ENCODE peak calls at places on chromosomes 3 and 15, in seven cellular contexts. Q is fibroblast of lung, N is HCT116, Z is hepatocyte, S is astrocyte, I is DND-41, F is PC-3. B is an unnamed sample. For H3K4me1, the result is how much of the 10 kb centered on the place peaks cover.

GRCh38 chr3:112115161-112115739 is 17.8 kb downstream of the GCSAM start:
- DNase-seq in Q (no peak), N (no peak), Z (no peak), S (no peak), I (no peak), F (no peak), B (no peak)

GRCh38 chr15:34855397-34855796 is 60.0 kb upstream of the ACTC1 start:
- DNase-seq in Q (peak), N (no peak), Z (no peak), S (peak), I (no peak), F (peak), B (no peak)

GRCh38 chr3:122784436-122784835 is 9.2 kb downstream of the HSPBAP1 start:
- DNase-seq in Q (peak), N (no peak), Z (no peak), S (peak), I (no peak), F (peak), B (no peak)

GRCh38 chr3:50341537-50341936 is 901 bp upstream of the RASSF1 start:
- DNase-seq in Q (no peak), N (no peak), Z (no peak), S (no peak), I (no peak), F (no peak), B (no peak)

GRCh38 chr3:194330579-194330978 is 20.5 kb downstream of the CPN2 start:
- DNase-seq in Q (peak), N (no peak), Z (no peak), S (peak), I (no peak), F (peak), B (no peak)

GRCh38 chr3:12508316-12508715 is 24.0 kb downstream of the TSEN2 start:
- DNase-seq in Q (peak), N (no peak), Z (peak), S (peak), I (no peak), F (peak), B (no peak)

GRCh38 chr3:155241559-155241958 is 51.9 kb downstream of the STRIT1 start:
- DNase-seq in Q (peak), N (no peak), Z (no peak), S (peak), I (no peak), F (no peak), B (no peak)

GRCh38 chr3:186594591-186595113 is 18.2 kb upstream of the AHSG start:
- DNase-seq in Q (no peak), N (no peak), Z (no peak), S (no peak), I (no peak), F (no peak), B (no peak)

GRCh38 chr3:66463054-66463631 is 37.7 kb downstream of the LRIG1 start:
- DNase-seq in Q (peak), N (no peak), Z (no peak), S (peak), I (no peak), F (peak), B (no peak)

GRCh38 chr15:48717458-48717857 is 71.9 kb upstream of the FBN1 start:
- DNase-seq in Q (no peak), N (no peak), Z (no peak), S (no peak), I (no peak), F (peak), B (no peak)

GRCh38 chr3:137171834-137172603 is 214.2 kb downstream of the IL20RB start:
- DNase-seq in Q (no peak), N (no peak), Z (no peak), S (no peak), I (no peak), F (no peak), B (no peak)

GRCh38 chr15:90315276-90315982 is 36.7 kb upstream of the ZNF774 start:
- DNase-seq in Q (peak), N (no peak), Z (peak), S (peak), I (no peak), F (peak), B (no peak)

GRCh38 chr3:11820540-11821041 is 26.1 kb downstream of the TAMM41 start:
- DNase-seq in Q (peak), N (no peak), Z (no peak), S (peak), I (no peak), F (no peak), B (peak)

DNA sequence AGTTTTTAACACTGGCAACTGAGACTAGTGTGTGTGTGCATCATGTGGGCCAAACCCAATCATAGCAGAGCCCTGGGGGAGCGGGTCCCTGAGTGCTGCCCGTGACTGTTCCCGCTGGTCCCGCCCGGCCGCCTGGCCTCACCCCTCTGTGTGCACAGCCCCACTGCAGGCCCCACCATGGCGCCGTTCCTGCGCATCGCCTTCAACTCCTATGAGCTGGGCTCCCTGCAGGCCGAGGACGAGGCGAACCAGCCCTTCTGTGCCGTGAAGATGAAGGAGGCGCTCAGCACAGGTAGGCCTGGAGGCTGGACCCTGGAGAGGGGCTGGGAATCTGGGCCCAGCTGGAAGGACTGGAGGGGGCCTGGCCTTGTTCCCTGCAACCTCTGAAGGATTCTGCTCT is 17.2 kb downstream of the PRKCD start:
- DNase-seq in Q (no peak), N (no peak), Z (no peak), S (no peak), I (no peak), F (no peak), B (no peak)
- H3K4me2 ChIP-seq in Q (no peak), N (no peak), Z (no peak), S (no peak), I (no peak), F (no peak), B (no peak)

GRCh38 chr3:69009559-69010410 is 3.7 kb downstream of the EOGT start:
- DNase-seq in Q (peak), N (no peak), Z (peak), S (peak), I (no peak), F (no peak), B (peak)

GRCh38 chr3:69011331-69011730 is 2.2 kb downstream of the EOGT start:
- DNase-seq in Q (peak), N (no peak), Z (no peak), S (no peak), I (no peak), F (no peak), B (no peak)

GRCh38 chr3:69006083-69006482 is 7.4 kb downstream of the EOGT start:
- DNase-seq in Q (no peak), N (no peak), Z (no peak), S (no peak), I (no peak), F (no peak), B (no peak)

GRCh38 chr3:69012111-69012835 is 1.2 kb downstream of the EOGT start:
- DNase-seq in Q (peak), N (no peak), Z (peak), S (peak), I (no peak), F (no peak), B (peak)

GRCh38 chr3:69008980-69009379 is 4.5 kb downstream of the EOGT start:
- DNase-seq in Q (peak), N (no peak), Z (no peak), S (no peak), I (no peak), F (no peak), B (peak)
- H3K4me3 ChIP-seq in Q (no peak), N (no peak), Z (no peak), S (no peak), I (no peak), F (no peak), B (no peak)

GRCh38 chr15:74370471-74370870 is 3.0 kb upstream of the CYP11A1 start:
- DNase-seq in Q (no peak), N (no peak), Z (no peak), S (no peak), I (no peak), F (no peak), B (no peak)
- H3K4me1 ChIP-seq in Q (under half), N (under half), Z (under half), S (under half), I (under half), F (under half), B (under half)

GRCh38 chr3:31922962-31923361 is 58.1 kb downstream of the OSBPL10 start:
- DNase-seq in Q (no peak), N (no peak), Z (peak), S (no peak), I (no peak), F (no peak), B (no peak)

GRCh38 chr3:31921833-31922232 is 59.2 kb downstream of the OSBPL10 start:
- DNase-seq in Q (no peak), N (no peak), Z (no peak), S (no peak), I (no peak), F (no peak), B (no peak)

GRCh38 chr3:31926543-31926942 is 54.5 kb downstream of the OSBPL10 start:
- DNase-seq in Q (no peak), N (no peak), Z (no peak), S (no peak), I (no peak), F (no peak), B (no peak)

GRCh38 chr3:31925271-31925630 is 55.8 kb downstream of the OSBPL10 start:
- DNase-seq in Q (no peak), N (no peak), Z (no peak), S (no peak), I (no peak), F (no peak), B (no peak)

GRCh38 chr3:31924628-31925270 is 56.3 kb downstream of the OSBPL10 start:
- DNase-seq in Q (no peak), N (no peak), Z (no peak), S (no peak), I (no peak), F (no peak), B (no peak)
- H3K4me2 ChIP-seq in Q (no peak), N (no peak), Z (no peak), S (no peak), I (no peak), F (no peak), B (no peak)

GRCh38 chr3:49131576-49131975 is 1.3 kb downstream of the LAMB2 start:
- DNase-seq in Q (no peak), N (no peak), Z (no peak), S (no peak), I (no peak), F (no peak), B (no peak)

GRCh38 chr3:49131040-49131439 is 1.8 kb downstream of the LAMB2 start:
- DNase-seq in Q (no peak), N (no peak), Z (no peak), S (no peak), I (no peak), F (no peak), B (no peak)

GRCh38 chr3:49133226-49133951 is 539 bp upstream of the LAMB2 start:
- DNase-seq in Q (peak), N (peak), Z (peak), S (peak), I (no peak), F (peak), B (peak)

GRCh38 chr3:49132437-49133225 is at the start of gene LAMB2:
- DNase-seq in Q (peak), N (peak), Z (peak), S (peak), I (no peak), F (peak), B (peak)

DNA sequence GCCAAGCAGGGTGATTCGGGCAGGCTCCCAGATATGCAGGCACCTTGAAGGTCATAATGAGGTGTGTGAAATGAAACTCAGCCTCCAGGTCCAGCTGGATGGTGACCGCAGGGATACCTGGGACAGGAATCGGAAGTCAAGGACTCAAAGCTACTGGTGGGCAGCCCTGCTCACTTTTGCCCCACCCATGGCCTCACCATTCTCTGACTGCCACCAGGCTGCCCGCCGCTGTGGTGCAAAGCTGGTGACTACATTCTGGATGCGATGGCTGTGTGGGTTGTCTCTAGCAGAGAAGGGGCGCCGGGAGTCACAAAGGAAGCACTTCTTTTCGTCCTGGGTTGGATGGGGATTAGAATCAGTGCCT is 795 bp downstream of the LAMB2 start:
- DNase-seq in Q (no peak), N (no peak), Z (no peak), S (no peak), I (no peak), F (no peak), B (no peak)
- H3K4me3 ChIP-seq in Q (peak), N (peak), Z (peak), S (peak), I (no peak), F (peak), B (peak)

B was measured in GM23338.